ENCODE peak calls at places on chromosomes 2 and 18, in six cellular contexts. C, B, Q, J, V and T are unnamed samples.

GRCh38 chr2:67159929-67160328 is 237.2 kb upstream of the ETAA1 start:
- DNase-seq in C (no peak), J (no peak), Q (no peak), B (no peak), V (no peak), T (no peak)

GRCh38 chr2:26298638-26299393 is 47.1 kb upstream of the SELENOI start:
- DNase-seq in C (no peak), Q (no peak), J (peak), V (peak), B (no peak), T (no peak)

GRCh38 chr2:109728809-109729208 is 65.3 kb upstream of the RGPD5 start:
- DNase-seq in J (no peak), C (no peak), V (no peak), Q (no peak), B (no peak), T (no peak)

GRCh38 chr2:113703404-113704299 is 52.8 kb downstream of the SLC35F5 start:
- DNase-seq in V (no peak), Q (no peak), J (no peak), B (no peak), C (no peak), T (no peak)

GRCh38 chr18:43159091-43159490 is 43.6 kb upstream of the RIT2 start:
- DNase-seq in Q (no peak), C (no peak), J (no peak), B (peak), V (peak), T (no peak)

GRCh38 chr2:230908094-230908594 is 16.9 kb downstream of the GPR55 start:
- DNase-seq in Q (no peak), B (no peak), V (no peak), C (no peak), J (no peak), T (no peak)

GRCh38 chr2:74026674-74027294 is 42.1 kb downstream of the TET3 start:
- DNase-seq in C (no peak), B (no peak), Q (no peak), V (no peak), J (no peak), T (no peak)

GRCh38 chr2:65292095-65292378 is 64.4 kb downstream of the ACTR2 start:
- DNase-seq in V (no peak), B (no peak), J (no peak), C (no peak), Q (no peak), T (no peak)

GRCh38 chr18:45974088-45974536 is 7.0 kb upstream of the EPG5 start:
- DNase-seq in J (peak), Q (peak), B (peak), C (peak), V (peak), T (peak)

GRCh38 chr2:215657844-215658243 is 222.0 kb upstream of the FN1 start:
- DNase-seq in J (no peak), Q (no peak), C (no peak), V (peak), B (no peak), T (no peak)

GRCh38 chr2:28635251-28635650 is 116.4 kb upstream of the PPP1CB start:
- DNase-seq in Q (no peak), V (no peak), J (no peak), C (no peak), B (no peak), T (no peak)

GRCh38 chr2:149098722-149099121 is 60.2 kb downstream of the LYPD6B start:
- DNase-seq in V (no peak), C (no peak), J (no peak), Q (no peak), B (no peak), T (no peak)

GRCh38 chr18:62963522-62963921 is 248.2 kb downstream of the PHLPP1 start:
- DNase-seq in B (no peak), J (no peak), C (no peak), V (peak), Q (no peak), T (no peak)

GRCh38 chr2:64090264-64090663 is 54.0 kb downstream of the PELI1 start:
- DNase-seq in B (peak), J (no peak), Q (no peak), C (peak), V (no peak), T (no peak)

GRCh38 chr2:184357033-184357432 is 241.3 kb upstream of the ZNF804A start:
- DNase-seq in B (no peak), J (no peak), V (no peak), Q (no peak), C (peak), T (no peak)

GRCh38 chr2:63856302-63856600 is 14.6 kb downstream of the UGP2 start:
- DNase-seq in V (no peak), Q (no peak), C (no peak), J (peak), B (no peak), T (no peak)

GRCh38 chr18:50193796-50194622 is 938 bp downstream of the MYO5B start:
- DNase-seq in Q (no peak), J (no peak), V (no peak), B (no peak), C (no peak), T (peak)

GRCh38 chr2:99216096-99216495 is 35.1 kb downstream of the MRPL30 start:
- DNase-seq in V (no peak), C (no peak), J (no peak), B (no peak), Q (no peak), T (no peak)

GRCh38 chr2:45771251-45771650 is 119.8 kb downstream of the PRKCE start:
- DNase-seq in Q (no peak), J (no peak), C (no peak), B (peak), V (peak), T (peak)

GRCh38 chr18:13564579-13564978 is 161.8 kb downstream of the FAM210A start:
- DNase-seq in V (no peak), B (peak), Q (no peak), C (no peak), J (no peak), T (no peak)

GRCh38 chr2:171210864-171211431 is 50.3 kb upstream of the TLK1 start:
- DNase-seq in C (peak), J (peak), V (no peak), Q (no peak), B (no peak), T (no peak)

GRCh38 chr2:20110876-20111275 is 59.4 kb upstream of the LAPTM4A start:
- DNase-seq in J (no peak), C (no peak), B (no peak), Q (no peak), V (no peak), T (no peak)

GRCh38 chr2:241151934-241152660 is 1.8 kb downstream of the PPP1R7 start:
- DNase-seq in V (no peak), C (no peak), Q (no peak), J (no peak), B (no peak), T (no peak)

GRCh38 chr2:238173692-238174091 is 14.9 kb downstream of the ERFE start:
- DNase-seq in B (no peak), V (no peak), Q (no peak), C (peak), J (no peak), T (no peak)

GRCh38 chr2:72678036-72678435 is 147.8 kb downstream of the EXOC6B start:
- DNase-seq in V (no peak), B (no peak), Q (no peak), C (no peak), J (no peak), T (no peak)